ENCODE peak calls at places on chromosome 7, in nine cellular contexts. H is amygdala, V is ELR, D is AG04449, U is WTC11, O is thyroid gland, P is GM12891, A is activated T-cell treated with anti-CD3 and anti-CD28 coated beads for 1 hour, R is RPMI7951. S is an unnamed sample.

GRCh38 chr7:94509264-94509878 is at the start of gene CASD1:
- DNase-seq in H (peak), V (peak), D (no peak), U (peak), O (peak), P (peak), A (peak), R (peak), S (no peak)

GRCh38 chr7:148697256-148697841 is 1.4 kb upstream of the CUL1 start:
- DNase-seq in H (no peak), V (peak), D (no peak), U (no peak), O (peak), P (no peak), A (no peak), R (peak), S (no peak)

GRCh38 chr7:120165231-120165630 is 107.7 kb upstream of the KCND2 start:
- DNase-seq in H (no peak), V (no peak), D (no peak), U (no peak), O (no peak), P (no peak), A (no peak), R (no peak), S (no peak)

GRCh38 chr7:84975586-84976185 is 211.2 kb downstream of the SEMA3D start:
- DNase-seq in H (no peak), V (no peak), D (no peak), U (no peak), O (no peak), P (no peak), A (no peak), R (no peak), S (no peak)

GRCh38 chr7:91352091-91352490 is 87.9 kb downstream of the FZD1 start:
- DNase-seq in H (no peak), V (no peak), D (no peak), U (no peak), O (no peak), P (no peak), A (no peak), R (no peak), S (no peak)

GRCh38 chr7:116706668-116707126 is 34.7 kb downstream of the MET start:
- DNase-seq in H (no peak), V (peak), D (no peak), U (no peak), O (peak), P (no peak), A (no peak), R (peak), S (peak)

GRCh38 chr7:109545686-109546085 is 976.0 kb downstream of the DNAJB9 start:
- DNase-seq in H (no peak), V (no peak), D (no peak), U (no peak), O (no peak), P (no peak), A (no peak), R (no peak), S (no peak)

GRCh38 chr7:11415101-11415500 is 416.9 kb downstream of the THSD7A start:
- DNase-seq in H (no peak), V (no peak), D (no peak), U (no peak), O (no peak), P (no peak), A (no peak), R (no peak), S (no peak)

GRCh38 chr7:22251284-22251683 is 105.7 kb downstream of the RAPGEF5 start:
- DNase-seq in H (no peak), V (no peak), D (no peak), U (no peak), O (no peak), P (no peak), A (no peak), R (no peak), S (no peak)

GRCh38 chr7:23915196-23915595 is 205.2 kb downstream of the STK31 start:
- DNase-seq in H (no peak), V (no peak), D (no peak), U (no peak), O (no peak), P (no peak), A (no peak), R (peak), S (no peak)

GRCh38 chr7:45685619-45686240 is 111.6 kb downstream of the ADCY1 start:
- DNase-seq in H (no peak), V (no peak), D (no peak), U (peak), O (no peak), P (no peak), A (no peak), R (no peak), S (no peak)

GRCh38 chr7:89183726-89184125 is 388.2 kb upstream of the TEX47 start:
- DNase-seq in H (no peak), V (no peak), D (no peak), U (no peak), O (no peak), P (no peak), A (no peak), R (peak), S (no peak)

GRCh38 chr7:138186951-138187351 is 110.7 kb downstream of the AKR1D1 start:
- DNase-seq in H (no peak), V (peak), D (no peak), U (no peak), O (no peak), P (no peak), A (no peak), R (peak), S (peak)

GRCh38 chr7:159031135-159031701 is 113.4 kb downstream of the VIPR2 start:
- DNase-seq in H (no peak), V (no peak), D (no peak), U (peak), O (no peak), P (no peak), A (no peak), R (no peak), S (no peak)

GRCh38 chr7:74252893-74253292 is 1.3 kb downstream of the RFC2 start:
- DNase-seq in H (no peak), V (no peak), D (no peak), U (no peak), O (no peak), P (no peak), A (no peak), R (no peak), S (no peak)

GRCh38 chr7:17769918-17770317 is 170.4 kb downstream of the SNX13 start:
- DNase-seq in H (peak), V (peak), D (no peak), U (peak), O (peak), P (peak), A (peak), R (peak), S (no peak)

GRCh38 chr7:116571037-116571436 is 46.2 kb downstream of the CAV1 start:
- DNase-seq in H (no peak), V (peak), D (no peak), U (no peak), O (no peak), P (no peak), A (no peak), R (peak), S (no peak)

GRCh38 chr7:3844545-3845151 is 543.6 kb downstream of the SDK1 start:
- DNase-seq in H (no peak), V (no peak), D (no peak), U (no peak), O (no peak), P (no peak), A (no peak), R (no peak), S (no peak)

GRCh38 chr7:98196706-98197605 is 14.3 kb upstream of the BHLHA15 start:
- DNase-seq in H (no peak), V (no peak), D (no peak), U (no peak), O (no peak), P (no peak), A (no peak), R (no peak), S (no peak)

GRCh38 chr7:158495780-158496179 is 91.8 kb downstream of the PTPRN2 start:
- DNase-seq in H (no peak), V (peak), D (no peak), U (peak), O (peak), P (no peak), A (no peak), R (peak), S (no peak)

GRCh38 chr7:137628211-137628610 is 218.6 kb downstream of the DGKI start:
- DNase-seq in H (no peak), V (no peak), D (no peak), U (no peak), O (no peak), P (no peak), A (no peak), R (peak), S (no peak)

GRCh38 chr7:141993354-141993753 is 2.3 kb upstream of the MGAM start:
- DNase-seq in H (no peak), V (no peak), D (no peak), U (no peak), O (no peak), P (no peak), A (no peak), R (no peak), S (no peak)

GRCh38 chr7:44213872-44214595 is 13.3 kb downstream of the YKT6 start:
- DNase-seq in H (no peak), V (peak), D (no peak), U (peak), O (no peak), P (peak), A (no peak), R (peak), S (no peak)

GRCh38 chr7:77837275-77837674 is 38.7 kb downstream of the PHTF2 start:
- DNase-seq in H (no peak), V (no peak), D (no peak), U (no peak), O (no peak), P (no peak), A (no peak), R (no peak), S (no peak)

GRCh38 chr7:107879400-107880035 is 11.5 kb upstream of the DLD start:
- DNase-seq in H (no peak), V (peak), D (no peak), U (no peak), O (peak), P (no peak), A (no peak), R (peak), S (no peak)

GRCh38 chr7:78099715-78100477 is 301.3 kb downstream of the PHTF2 start:
- DNase-seq in H (no peak), V (peak), D (peak), U (no peak), O (no peak), P (no peak), A (no peak), R (no peak), S (peak)